ENCODE peak calls at places on chromosome 2, in six cellular contexts. One of them, this sample, is unnamed.

GRCh38 chr2:232324778-232325177 is 53.8 kb upstream of the ALPP start:
- ATAC-seq in foreskin keratinocyte: no peak
- ATAC-seq in activated naive CD4-positive, alpha-beta T cell treated with anti-CD3 and anti-CD28 coated beads, Interleukin-2, amount 50 U/mL, for 72 hours: no peak
- ATAC-seq in CD4-positive, alpha-beta T cell: no peak
- ATAC-seq in CD8-positive, alpha-beta T cell: no peak
- ATAC-seq in upper lobe of right lung: no peak
- ATAC-seq in this sample: no peak

GRCh38 chr2:2698182-2699116 is 367.4 kb upstream of the MYT1L start:
- ATAC-seq in foreskin keratinocyte: peak
- ATAC-seq in activated naive CD4-positive, alpha-beta T cell treated with anti-CD3 and anti-CD28 coated beads, Interleukin-2, amount 50 U/mL, for 72 hours: peak
- ATAC-seq in CD4-positive, alpha-beta T cell: peak
- ATAC-seq in CD8-positive, alpha-beta T cell: no peak
- ATAC-seq in upper lobe of right lung: no peak
- ATAC-seq in this sample: peak

GRCh38 chr2:174699993-174700766 is 64.1 kb downstream of the CHRNA1 start:
- ATAC-seq in foreskin keratinocyte: peak
- ATAC-seq in activated naive CD4-positive, alpha-beta T cell treated with anti-CD3 and anti-CD28 coated beads, Interleukin-2, amount 50 U/mL, for 72 hours: peak
- ATAC-seq in CD4-positive, alpha-beta T cell: peak
- ATAC-seq in CD8-positive, alpha-beta T cell: peak
- ATAC-seq in upper lobe of right lung: peak
- ATAC-seq in this sample: peak

GRCh38 chr2:231604101-231604684 is 11.5 kb downstream of the TEX44 start:
- ATAC-seq in foreskin keratinocyte: peak
- ATAC-seq in activated naive CD4-positive, alpha-beta T cell treated with anti-CD3 and anti-CD28 coated beads, Interleukin-2, amount 50 U/mL, for 72 hours: no peak
- ATAC-seq in CD4-positive, alpha-beta T cell: no peak
- ATAC-seq in CD8-positive, alpha-beta T cell: no peak
- ATAC-seq in upper lobe of right lung: no peak
- ATAC-seq in this sample: peak

GRCh38 chr2:189013677-189014380 is 39.7 kb downstream of the COL3A1 start:
- ATAC-seq in foreskin keratinocyte: no peak
- ATAC-seq in activated naive CD4-positive, alpha-beta T cell treated with anti-CD3 and anti-CD28 coated beads, Interleukin-2, amount 50 U/mL, for 72 hours: no peak
- ATAC-seq in CD4-positive, alpha-beta T cell: no peak
- ATAC-seq in CD8-positive, alpha-beta T cell: no peak
- ATAC-seq in upper lobe of right lung: no peak
- ATAC-seq in this sample: no peak

GRCh38 chr2:73111300-73112025 is 1.3 kb downstream of the RAB11FIP5 start:
- ATAC-seq in foreskin keratinocyte: peak
- ATAC-seq in activated naive CD4-positive, alpha-beta T cell treated with anti-CD3 and anti-CD28 coated beads, Interleukin-2, amount 50 U/mL, for 72 hours: no peak
- ATAC-seq in CD4-positive, alpha-beta T cell: no peak
- ATAC-seq in CD8-positive, alpha-beta T cell: no peak
- ATAC-seq in upper lobe of right lung: peak
- ATAC-seq in this sample: peak

GRCh38 chr2:169978402-169979017 is 151.3 kb downstream of the UBR3 start:
- ATAC-seq in foreskin keratinocyte: no peak
- ATAC-seq in activated naive CD4-positive, alpha-beta T cell treated with anti-CD3 and anti-CD28 coated beads, Interleukin-2, amount 50 U/mL, for 72 hours: no peak
- ATAC-seq in CD4-positive, alpha-beta T cell: no peak
- ATAC-seq in CD8-positive, alpha-beta T cell: no peak
- ATAC-seq in upper lobe of right lung: no peak
- ATAC-seq in this sample: no peak

GRCh38 chr2:99715956-99716355 is 226.1 kb upstream of the REV1 start:
- ATAC-seq in foreskin keratinocyte: no peak
- ATAC-seq in activated naive CD4-positive, alpha-beta T cell treated with anti-CD3 and anti-CD28 coated beads, Interleukin-2, amount 50 U/mL, for 72 hours: no peak
- ATAC-seq in CD4-positive, alpha-beta T cell: no peak
- ATAC-seq in CD8-positive, alpha-beta T cell: no peak
- ATAC-seq in upper lobe of right lung: no peak
- ATAC-seq in this sample: no peak

GRCh38 chr2:162153608-162154224 is 1.7 kb upstream of the GCG start:
- ATAC-seq in foreskin keratinocyte: peak
- ATAC-seq in activated naive CD4-positive, alpha-beta T cell treated with anti-CD3 and anti-CD28 coated beads, Interleukin-2, amount 50 U/mL, for 72 hours: peak
- ATAC-seq in CD4-positive, alpha-beta T cell: peak
- ATAC-seq in CD8-positive, alpha-beta T cell: peak
- ATAC-seq in upper lobe of right lung: peak
- ATAC-seq in this sample: peak

This sample was measured in esophagus mucosa.